ENCODE peak calls at places on chromosomes 12 and 14, in six cellular contexts. R, Y, A, V, G and X are unnamed samples.
A peak's percentile ranks its signal among the peaks of the same experiment; 100 is the strongest.

GRCh38 chr12:18696971-18697602 is 40.7 kb downstream of the PLCZ1 start:
- DNase-seq in Y (no peak), A (no peak), R (peak; percentile 64), V (peak; percentile 13), G (no peak), X (peak; percentile 80)

GRCh38 chr12:120290541-120291312 is 976 bp downstream of the RNU4-2 start:
- DNase-seq in Y (peak; percentile 54), G (peak; percentile 41), A (peak; percentile 26), R (no peak), V (no peak), X (no peak)

GRCh38 chr12:121250359-121250758 is 40.4 kb downstream of the P2RX4 start:
- DNase-seq in R (no peak), Y (no peak), A (no peak), G (no peak), V (no peak), X (no peak)

GRCh38 chr14:64200170-64200569 is 94.0 kb downstream of the ESR2 start:
- DNase-seq in A (no peak), V (no peak), G (no peak), R (no peak), Y (no peak), X (no peak)

GRCh38 chr12:57000393-57000792 is 6.0 kb downstream of the ZBTB39 start:
- DNase-seq in R (no peak), A (no peak), G (no peak), V (no peak), Y (no peak), X (peak; percentile 27)

GRCh38 chr14:24986206-24986893 is 63.6 kb downstream of the STXBP6 start:
- DNase-seq in V (no peak), R (no peak), G (no peak), Y (no peak), A (no peak), X (no peak)

GRCh38 chr12:120652671-120653435 is 12.4 kb downstream of the CABP1 start:
- DNase-seq in G (no peak), R (no peak), V (no peak), A (no peak), Y (no peak), X (no peak)

GRCh38 chr14:53955671-53956426 is 776 bp downstream of the BMP4 start:
- DNase-seq in G (no peak), R (peak; percentile 34), Y (no peak), A (no peak), V (no peak), X (no peak)

GRCh38 chr14:103527408-103528157 is 1.4 kb upstream of the TRMT61A start:
- DNase-seq in A (peak; percentile 70), G (no peak), V (no peak), R (peak; percentile 34), Y (no peak), X (no peak)

GRCh38 chr14:80959448-80960006 is 4.1 kb downstream of the TSHR start:
- DNase-seq in A (peak; percentile 19), V (no peak), Y (peak; percentile 44), R (no peak), G (peak; percentile 78), X (no peak)

GRCh38 chr12:50242751-50243191 is 40.5 kb downstream of the LIMA1 start:
- DNase-seq in A (no peak), V (no peak), Y (no peak), G (no peak), R (peak; percentile 88), X (peak; percentile 83)

GRCh38 chr12:124814741-124815613 is 48.7 kb downstream of the SCARB1 start:
- DNase-seq in V (no peak), R (no peak), Y (no peak), A (no peak), G (no peak), X (no peak)

GRCh38 chr12:112450725-112451124 is 32.0 kb downstream of the PTPN11 start:
- DNase-seq in A (no peak), G (no peak), V (no peak), Y (no peak), R (no peak), X (no peak)

GRCh38 chr14:24437736-24438067 is 4.9 kb downstream of the SDR39U1 start:
- DNase-seq in V (no peak), A (no peak), R (no peak), Y (no peak), G (no peak), X (no peak)

GRCh38 chr12:110165540-110166159 is 41.5 kb downstream of the IFT81 start:
- DNase-seq in G (no peak), Y (no peak), A (no peak), V (no peak), R (no peak), X (no peak)

GRCh38 chr14:37593496-37594237 is 1.4 kb downstream of the FOXA1 start:
- DNase-seq in V (no peak), Y (no peak), A (no peak), R (no peak), G (no peak), X (no peak)

GRCh38 chr12:52634266-52635056 is 16.1 kb upstream of the KRT73 start:
- DNase-seq in R (no peak), A (no peak), G (no peak), V (no peak), Y (no peak), X (no peak)

GRCh38 chr12:16955083-16955657 is 349.2 kb upstream of the LMO3 start:
- DNase-seq in V (no peak), A (no peak), G (no peak), Y (no peak), R (peak; percentile 1), X (no peak)

GRCh38 chr14:55802986-55803431 is 223.0 kb downstream of the KTN1 start:
- DNase-seq in Y (no peak), G (no peak), V (no peak), R (no peak), A (no peak), X (peak; percentile 31)